ENCODE peak calls at places on chromosomes 11 and 22, in four cellular contexts. G is NCI-H1417, B is left cardiac atrium, I is GM20000. U is an unnamed sample.

GRCh38 chr22:28249402-28249801 is 330.3 kb upstream of the PITPNB start:
- DNase-seq in G (no peak), I (no peak), B (no peak), U (no peak)

GRCh38 chr22:42978453-42979103 is 36.4 kb downstream of the PACSIN2 start:
- DNase-seq in G (no peak), B (no peak), I (no peak), U (peak; percentile 87)

GRCh38 chr11:117456027-117456720 is 128.5 kb downstream of the CEP164 start:
- DNase-seq in I (peak; percentile 80), B (no peak), G (no peak), U (no peak)

GRCh38 chr11:119942021-119942420 is 195.9 kb downstream of the TRIM29 start:
- DNase-seq in I (no peak), B (no peak), G (no peak), U (no peak)

GRCh38 chr11:11373934-11374333 is 20.9 kb upstream of the CSNK2A3 start:
- DNase-seq in G (no peak), I (no peak), B (no peak), U (no peak)

GRCh38 chr11:75802913-75803820 is 11.8 kb upstream of the UVRAG start:
- DNase-seq in B (peak; percentile 73), G (peak; percentile 73), I (peak; percentile 75), U (peak; percentile 69)

GRCh38 chr11:102810943-102811528 is 13.1 kb upstream of the MMP1 start:
- DNase-seq in I (no peak), B (no peak), G (peak; percentile 32), U (no peak)

GRCh38 chr11:35045219-35045819 is 93.7 kb upstream of the CD44 start:
- DNase-seq in I (peak; percentile 32), G (peak; percentile 96), B (no peak), U (no peak)

GRCh38 chr11:35017528-35018342 is 101.3 kb downstream of the PDHX start:
- DNase-seq in I (no peak), G (no peak), B (no peak), U (no peak)

GRCh38 chr22:34395370-34395769 is 475.1 kb upstream of the LARGE1 start:
- DNase-seq in G (no peak), I (no peak), B (no peak), U (no peak)

GRCh38 chr11:107018274-107018901 is at the start of gene GUCY1A2:
- DNase-seq in G (peak; percentile 56), B (peak; percentile 19), I (no peak), U (no peak)

GRCh38 chr22:19663821-19664325 is 50.4 kb upstream of the SEPTIN5 start:
- DNase-seq in I (no peak), G (peak; percentile 0), B (peak; percentile 57), U (peak; percentile 36)

GRCh38 chr22:37697540-37697835 is 640 bp downstream of the TRIOBP start:
- DNase-seq in B (no peak), G (no peak), I (no peak), U (no peak)

GRCh38 chr11:44094260-44094868 is 1.1 kb upstream of the EXT2 start:
- DNase-seq in B (peak; percentile 83), I (peak; percentile 83), G (peak; percentile 94), U (peak; percentile 57)

GRCh38 chr11:119120639-119121007 is 757 bp upstream of the HINFP start:
- DNase-seq in B (no peak), G (peak; percentile 43), I (no peak), U (no peak)

GRCh38 chr11:792535-792821 is 2.6 kb upstream of the CEND1 start:
- DNase-seq in B (no peak), I (no peak), G (no peak), U (no peak)

GRCh38 chr11:2099523-2100316 is 39.5 kb downstream of the IGF2 start:
- DNase-seq in G (no peak), B (no peak), I (no peak), U (peak; percentile 50)